ENCODE peak calls at places on chromosomes 3 and 15, in eight cellular contexts. V is GM13976, C is left ventricle myocardium inferior, H is bronchial epithelial cell, P is heart left ventricle, W is T-helper 2 cell, Z is AG09319, M is NCI-H1930. D is an unnamed sample.

GRCh38 chr3:129022114-129022994 is 21.2 kb downstream of the EFCC1 start:
- DNase-seq in V (no peak), C (peak; percentile 90), H (no peak), P (peak; percentile 91), W (no peak), Z (no peak), M (no peak), D (no peak)

GRCh38 chr3:171748341-171748918 is 61.9 kb downstream of the PLD1 start:
- DNase-seq in V (no peak), C (no peak), H (no peak), P (no peak), W (no peak), Z (no peak), M (no peak), D (no peak)

GRCh38 chr3:10374311-10374710 is 53.4 kb upstream of the SEC13 start:
- DNase-seq in V (no peak), C (no peak), H (no peak), P (no peak), W (no peak), Z (no peak), M (no peak), D (no peak)

GRCh38 chr15:31389576-31389975 is 62.9 kb downstream of the KLF13 start:
- DNase-seq in V (no peak), C (no peak), H (no peak), P (no peak), W (no peak), Z (no peak), M (no peak), D (no peak)

GRCh38 chr3:167863811-167864558 is 128.5 kb downstream of the SERPINI1 start:
- DNase-seq in V (no peak), C (no peak), H (no peak), P (peak; percentile 53), W (no peak), Z (no peak), M (no peak), D (no peak)

GRCh38 chr15:88708256-88709054 is 69.6 kb downstream of the ISG20 start:
- DNase-seq in V (no peak), C (no peak), H (no peak), P (no peak), W (no peak), Z (peak; percentile 35), M (no peak), D (no peak)

GRCh38 chr3:149620291-149621020 is 37.4 kb downstream of the WWTR1 start:
- DNase-seq in V (no peak), C (no peak), H (no peak), P (no peak), W (no peak), Z (no peak), M (no peak), D (no peak)

GRCh38 chr15:85554852-85555521 is 174.6 kb downstream of the AKAP13 start:
- DNase-seq in V (no peak), C (no peak), H (no peak), P (no peak), W (no peak), Z (no peak), M (no peak), D (no peak)

GRCh38 chr3:172617013-172617706 is 93.7 kb downstream of the NCEH1 start:
- DNase-seq in V (no peak), C (no peak), H (no peak), P (no peak), W (no peak), Z (no peak), M (no peak), D (no peak)

GRCh38 chr15:86213888-86214287 is 134.2 kb downstream of the AGBL1 start:
- DNase-seq in V (no peak), C (no peak), H (no peak), P (no peak), W (no peak), Z (no peak), M (no peak), D (no peak)

GRCh38 chr3:22296641-22297040 is 545.6 kb upstream of the ZNF385D start:
- DNase-seq in V (no peak), C (no peak), H (no peak), P (no peak), W (no peak), Z (peak; percentile 4), M (no peak), D (no peak)

GRCh38 chr3:64195786-64196185 is 29.5 kb downstream of the PRICKLE2 start:
- DNase-seq in V (no peak), C (no peak), H (no peak), P (no peak), W (no peak), Z (no peak), M (no peak), D (no peak)

GRCh38 chr3:30577788-30578187 is 28.6 kb upstream of the TGFBR2 start:
- DNase-seq in V (no peak), C (no peak), H (no peak), P (no peak), W (no peak), Z (no peak), M (no peak), D (no peak)

GRCh38 chr3:47024932-47025331 is 45.5 kb downstream of the NBEAL2 start:
- DNase-seq in V (no peak), C (no peak), H (peak; percentile 35), P (no peak), W (no peak), Z (no peak), M (no peak), D (no peak)

GRCh38 chr3:24646790-24647189 is 152.1 kb upstream of the THRB start:
- DNase-seq in V (no peak), C (no peak), H (no peak), P (no peak), W (no peak), Z (no peak), M (no peak), D (no peak)

GRCh38 chr3:171828852-171829770 is 14.0 kb upstream of the TMEM212 start:
- DNase-seq in V (no peak), C (no peak), H (no peak), P (no peak), W (no peak), Z (no peak), M (no peak), D (no peak)

GRCh38 chr3:52185837-52186236 is 12.1 kb upstream of the ALAS1 start:
- DNase-seq in V (no peak), C (no peak), H (no peak), P (no peak), W (no peak), Z (no peak), M (no peak), D (no peak)

GRCh38 chr15:56734013-56734625 is 810 bp upstream of the ZNF280D start:
- DNase-seq in V (no peak), C (no peak), H (peak; percentile 16), P (no peak), W (no peak), Z (no peak), M (no peak), D (no peak)

GRCh38 chr3:113514265-113514769 is 639 bp downstream of the SPICE1 start:
- DNase-seq in V (no peak), C (no peak), H (no peak), P (no peak), W (no peak), Z (no peak), M (no peak), D (no peak)

GRCh38 chr3:117963858-117964257 is 1070.8 kb downstream of the IGSF11 start:
- DNase-seq in V (no peak), C (no peak), H (no peak), P (no peak), W (no peak), Z (no peak), M (no peak), D (no peak)

GRCh38 chr15:39192979-39193559 is 387.8 kb upstream of the THBS1 start:
- DNase-seq in V (no peak), C (no peak), H (no peak), P (no peak), W (no peak), Z (no peak), M (no peak), D (no peak)